ENCODE peak calls at places on chromosomes 2 and 18, in six cellular contexts. F, M, Q, H, T and W are unnamed samples.
A peak's percentile ranks its signal among the peaks of the same experiment; 100 is the strongest.

GRCh38 chr18:21433436-21433835 is 167.1 kb downstream of the ESCO1 start:
- DNase-seq in F (no peak), M (no peak), Q (no peak), H (no peak), T (no peak), W (no peak)

GRCh38 chr18:63365909-63366269 is 1.1 kb downstream of the KDSR start:
- DNase-seq in F (no peak), M (peak; percentile 26), Q (no peak), H (no peak), T (no peak), W (peak; percentile 23)

GRCh38 chr2:66573866-66574265 is 138.9 kb downstream of the MEIS1 start:
- DNase-seq in F (no peak), M (no peak), Q (no peak), H (no peak), T (no peak), W (peak; percentile 28)

GRCh38 chr18:48801728-48802542 is 148.8 kb downstream of the SMAD7 start:
- DNase-seq in F (no peak), M (peak; percentile 59), Q (no peak), H (no peak), T (no peak), W (no peak)

GRCh38 chr2:143981428-143981827 is 538.5 kb downstream of the ZEB2 start:
- DNase-seq in F (no peak), M (no peak), Q (no peak), H (no peak), T (no peak), W (no peak)

GRCh38 chr2:109452318-109453305 is 161.2 kb downstream of the SEPTIN10 start:
- DNase-seq in F (no peak), M (no peak), Q (no peak), H (no peak), T (no peak), W (no peak)

GRCh38 chr18:43830905-43831304 is 553.6 kb upstream of the SYT4 start:
- DNase-seq in F (no peak), M (no peak), Q (no peak), H (no peak), T (no peak), W (no peak)

GRCh38 chr18:2846638-2847340 is at the start of gene EMILIN2:
- DNase-seq in F (no peak), M (peak; percentile 66), Q (peak; percentile 32), H (no peak), T (peak; percentile 61), W (peak; percentile 48)

GRCh38 chr2:185825557-185825956 is 87.0 kb downstream of the FSIP2 start:
- DNase-seq in F (no peak), M (no peak), Q (no peak), H (no peak), T (no peak), W (no peak)

GRCh38 chr2:206368933-206369569 is 74.3 kb upstream of the ADAM23 start:
- DNase-seq in F (no peak), M (no peak), Q (no peak), H (no peak), T (no peak), W (peak; percentile 10)

GRCh38 chr2:120509991-120510735 is 164.2 kb downstream of the INHBB start:
- DNase-seq in F (no peak), M (no peak), Q (no peak), H (no peak), T (no peak), W (no peak)

GRCh38 chr2:29250977-29251376 is 135.8 kb downstream of the CLIP4 start:
- DNase-seq in F (no peak), M (no peak), Q (no peak), H (no peak), T (no peak), W (no peak)

GRCh38 chr2:127530245-127531132 is 4.2 kb upstream of the IWS1 start:
- DNase-seq in F (no peak), M (no peak), Q (no peak), H (no peak), T (no peak), W (no peak)

GRCh38 chr2:104473568-104473967 is 380.3 kb upstream of the POU3F3 start:
- DNase-seq in F (no peak), M (no peak), Q (no peak), H (no peak), T (no peak), W (no peak)

GRCh38 chr18:13492314-13492713 is 234.0 kb downstream of the FAM210A start:
- DNase-seq in F (no peak), M (no peak), Q (no peak), H (no peak), T (no peak), W (no peak)

GRCh38 chr2:21386666-21387065 is 262.9 kb downstream of the TDRD15 start:
- DNase-seq in F (no peak), M (no peak), Q (no peak), H (no peak), T (no peak), W (no peak)

GRCh38 chr2:182504903-182505302 is 78.1 kb upstream of the PDE1A start:
- DNase-seq in F (peak; percentile 63), M (no peak), Q (no peak), H (no peak), T (no peak), W (peak; percentile 95)

GRCh38 chr2:24423095-24423494 is 62.8 kb upstream of the ITSN2 start:
- DNase-seq in F (no peak), M (no peak), Q (no peak), H (no peak), T (no peak), W (no peak)

GRCh38 chr2:190815223-190815622 is 65.4 kb upstream of the GLS start:
- DNase-seq in F (no peak), M (peak; percentile 50), Q (no peak), H (no peak), T (no peak), W (no peak)

GRCh38 chr2:66874411-66874810 is 439.5 kb downstream of the MEIS1 start:
- DNase-seq in F (peak; percentile 46), M (no peak), Q (no peak), H (no peak), T (no peak), W (peak; percentile 51)

GRCh38 chr2:177783835-177784448 is 288.6 kb downstream of the PDE11A start:
- DNase-seq in F (peak; percentile 2), M (no peak), Q (no peak), H (no peak), T (no peak), W (peak; percentile 68)

GRCh38 chr18:51151568-51152511 is 45.6 kb downstream of the MEX3C start:
- DNase-seq in F (no peak), M (peak; percentile 60), Q (no peak), H (peak; percentile 89), T (no peak), W (no peak)

GRCh38 chr2:45263147-45263546 is 253.9 kb upstream of the SIX2 start:
- DNase-seq in F (no peak), M (no peak), Q (no peak), H (no peak), T (no peak), W (no peak)

GRCh38 chr2:223247136-223247535 is 195.1 kb downstream of the KCNE4 start:
- DNase-seq in F (peak; percentile 11), M (no peak), Q (no peak), H (no peak), T (no peak), W (peak; percentile 60)

GRCh38 chr2:234770081-234770506 is 181.7 kb upstream of the SH3BP4 start:
- DNase-seq in F (no peak), M (no peak), Q (no peak), H (no peak), T (no peak), W (peak; percentile 21)

GRCh38 chr18:31424383-31424988 is 23.1 kb upstream of the DSG3 start:
- DNase-seq in F (no peak), M (no peak), Q (no peak), H (no peak), T (no peak), W (peak; percentile 12)

GRCh38 chr2:68357608-68358337 is 7.3 kb upstream of the PLEK start:
- DNase-seq in F (peak; percentile 59), M (no peak), Q (no peak), H (no peak), T (peak; percentile 13), W (peak; percentile 50)

GRCh38 chr2:118177318-118177717 is 89.0 kb downstream of the INSIG2 start:
- DNase-seq in F (no peak), M (no peak), Q (no peak), H (no peak), T (no peak), W (no peak)

GRCh38 chr18:9095297-9096012 is 7.0 kb upstream of the NDUFV2 start:
- DNase-seq in F (no peak), M (no peak), Q (no peak), H (no peak), T (no peak), W (peak; percentile 61)

GRCh38 chr2:47069628-47070154 is 85.4 kb downstream of the STPG4 start:
- DNase-seq in F (peak; percentile 65), M (peak; percentile 93), Q (peak; percentile 96), H (no peak), T (peak; percentile 49), W (peak; percentile 85)

GRCh38 chr18:50788284-50788683 is 31.5 kb downstream of the MRO start:
- DNase-seq in F (no peak), M (no peak), Q (no peak), H (no peak), T (no peak), W (no peak)

GRCh38 chr2:136246086-136246669 is 128.2 kb upstream of the CXCR4 start:
- DNase-seq in F (no peak), M (peak; percentile 48), Q (peak; percentile 35), H (no peak), T (no peak), W (peak; percentile 66)

GRCh38 chr2:160390544-160391258 is 102.9 kb downstream of the RBMS1 start:
- DNase-seq in F (peak; percentile 59), M (no peak), Q (no peak), H (no peak), T (no peak), W (peak; percentile 68)

GRCh38 chr2:150911766-150912280 is 349.8 kb downstream of the RBM43 start:
- DNase-seq in F (peak; percentile 89), M (peak; percentile 39), Q (peak; percentile 65), H (no peak), T (peak; percentile 74), W (peak; percentile 99)

GRCh38 chr18:77547757-77548156 is 298.1 kb downstream of the GALR1 start:
- DNase-seq in F (no peak), M (no peak), Q (no peak), H (no peak), T (no peak), W (no peak)

GRCh38 chr2:74290466-74291216 is 52.6 kb downstream of the SLC4A5 start:
- DNase-seq in F (no peak), M (no peak), Q (no peak), H (no peak), T (no peak), W (no peak)

GRCh38 chr2:133753665-133754064 is 185.4 kb upstream of the NCKAP5 start:
- DNase-seq in F (no peak), M (no peak), Q (no peak), H (no peak), T (no peak), W (no peak)

GRCh38 chr18:67154979-67155378 is 361.5 kb downstream of the DSEL start:
- DNase-seq in F (no peak), M (no peak), Q (no peak), H (no peak), T (no peak), W (no peak)